ENCODE peak calls at places on chromosomes 11 and 22, in five cellular contexts. One of them, this sample, is unnamed. For H3K4me1, the result is how much of the 10 kb centered on the place peaks cover.

GRCh38 chr22:23497016-23497885 is 82.8 kb downstream of the IGLL1 start:
- DNase-seq in gastrocnemius medialis: no peak
- DNase-seq in tibial artery: no peak
- DNase-seq in transverse colon: no peak
- DNase-seq in breast epithelium: no peak
- DNase-seq in this sample: no peak

GRCh38 chr22:49393526-49393925 is 434.1 kb downstream of the BRD1 start:
- DNase-seq in gastrocnemius medialis: no peak
- DNase-seq in tibial artery: no peak
- DNase-seq in transverse colon: no peak
- DNase-seq in breast epithelium: no peak
- DNase-seq in this sample: no peak

GRCh38 chr22:44729391-44730012 is 22.9 kb upstream of the ARHGAP8 start:
- DNase-seq in gastrocnemius medialis: no peak
- DNase-seq in tibial artery: no peak
- DNase-seq in transverse colon: no peak
- DNase-seq in breast epithelium: no peak
- DNase-seq in this sample: no peak

GRCh38 chr11:44959064-44959463 is 8.4 kb upstream of the TP53I11 start:
- DNase-seq in gastrocnemius medialis: no peak
- DNase-seq in tibial artery: no peak
- DNase-seq in transverse colon: no peak
- DNase-seq in breast epithelium: no peak
- DNase-seq in this sample: no peak

GRCh38 chr22:46829140-46829891 is 66.9 kb downstream of the TBC1D22A start:
- DNase-seq in gastrocnemius medialis: no peak
- DNase-seq in tibial artery: no peak
- DNase-seq in transverse colon: no peak
- DNase-seq in breast epithelium: no peak
- DNase-seq in this sample: no peak

GRCh38 chr11:19952101-19952605 is 208.1 kb downstream of the DBX1 start:
- DNase-seq in gastrocnemius medialis: no peak
- DNase-seq in tibial artery: no peak
- DNase-seq in transverse colon: no peak
- DNase-seq in breast epithelium: no peak
- DNase-seq in this sample: no peak

GRCh38 chr11:72752088-72752914 is at the start of gene ARAP1:
- DNase-seq in gastrocnemius medialis: peak
- DNase-seq in tibial artery: peak
- DNase-seq in transverse colon: peak
- DNase-seq in breast epithelium: peak
- DNase-seq in this sample: peak

GRCh38 chr11:12199231-12199948 is 89.0 kb downstream of the MICAL2 start:
- DNase-seq in gastrocnemius medialis: no peak
- DNase-seq in tibial artery: peak
- DNase-seq in transverse colon: peak
- DNase-seq in breast epithelium: no peak
- DNase-seq in this sample: no peak

GRCh38 chr11:132037961-132038360 is 667.5 kb downstream of the NTM start:
- DNase-seq in gastrocnemius medialis: no peak
- DNase-seq in tibial artery: no peak
- DNase-seq in transverse colon: no peak
- DNase-seq in breast epithelium: no peak
- DNase-seq in this sample: no peak

GRCh38 chr22:32587449-32587848 is 112.8 kb downstream of the FBXO7 start:
- DNase-seq in gastrocnemius medialis: peak
- DNase-seq in tibial artery: no peak
- DNase-seq in transverse colon: no peak
- DNase-seq in breast epithelium: no peak
- DNase-seq in this sample: no peak

GRCh38 chr11:124415356-124415923 is 9.2 kb downstream of the OR8B4 start:
- DNase-seq in gastrocnemius medialis: no peak
- DNase-seq in tibial artery: no peak
- DNase-seq in transverse colon: no peak
- DNase-seq in breast epithelium: no peak
- DNase-seq in this sample: no peak

GRCh38 chr11:68010058-68011041 is at the start of gene ALDH3B1:
- DNase-seq in gastrocnemius medialis: peak
- DNase-seq in tibial artery: peak
- DNase-seq in transverse colon: peak
- DNase-seq in breast epithelium: peak
- DNase-seq in this sample: peak

GRCh38 chr11:19697721-19698121 is 14.9 kb upstream of the NAV2 start:
- DNase-seq in gastrocnemius medialis: peak
- DNase-seq in tibial artery: no peak
- DNase-seq in transverse colon: no peak
- DNase-seq in breast epithelium: no peak
- DNase-seq in this sample: no peak

GRCh38 chr11:97854357-97854756 is 1166.4 kb upstream of the CNTN5 start:
- DNase-seq in gastrocnemius medialis: no peak
- DNase-seq in tibial artery: no peak
- DNase-seq in transverse colon: no peak
- DNase-seq in breast epithelium: no peak
- DNase-seq in this sample: no peak

GRCh38 chr22:43850529-43850928 is 11.8 kb downstream of the SULT4A1 start:
- DNase-seq in gastrocnemius medialis: peak
- DNase-seq in tibial artery: no peak
- DNase-seq in transverse colon: no peak
- DNase-seq in breast epithelium: no peak
- DNase-seq in this sample: no peak

GRCh38 chr11:114082767-114083181 is 23.3 kb downstream of the ZBTB16 start:
- DNase-seq in gastrocnemius medialis: peak
- DNase-seq in tibial artery: no peak
- DNase-seq in transverse colon: no peak
- DNase-seq in breast epithelium: no peak
- DNase-seq in this sample: peak

GRCh38 chr11:12150831-12151382 is 40.5 kb downstream of the MICAL2 start:
- DNase-seq in gastrocnemius medialis: no peak
- DNase-seq in tibial artery: no peak
- DNase-seq in transverse colon: peak
- DNase-seq in breast epithelium: no peak
- DNase-seq in this sample: no peak

GRCh38 chr11:103322861-103323260 is 213.6 kb downstream of the DYNC2H1 start:
- DNase-seq in gastrocnemius medialis: no peak
- DNase-seq in tibial artery: no peak
- DNase-seq in transverse colon: no peak
- DNase-seq in breast epithelium: no peak
- DNase-seq in this sample: no peak

GRCh38 chr11:74311352-74311926 is at the start of gene P4HA3:
- DNase-seq in gastrocnemius medialis: peak
- DNase-seq in tibial artery: peak
- DNase-seq in transverse colon: peak
- DNase-seq in breast epithelium: no peak
- DNase-seq in this sample: peak

GRCh38 chr11:128361451-128362020 is 225.8 kb downstream of the ETS1 start:
- DNase-seq in gastrocnemius medialis: no peak
- DNase-seq in tibial artery: no peak
- DNase-seq in transverse colon: no peak
- DNase-seq in breast epithelium: no peak
- DNase-seq in this sample: peak

GRCh38 chr11:14894657-14895598 is 2.9 kb upstream of the CYP2R1 start:
- DNase-seq in gastrocnemius medialis: peak
- DNase-seq in tibial artery: peak
- DNase-seq in transverse colon: peak
- DNase-seq in breast epithelium: no peak
- DNase-seq in this sample: no peak

GRCh38 chr11:75298191-75298590 is 53.3 kb downstream of the ARRB1 start:
- DNase-seq in gastrocnemius medialis: no peak
- DNase-seq in tibial artery: no peak
- DNase-seq in transverse colon: no peak
- DNase-seq in breast epithelium: no peak
- DNase-seq in this sample: no peak

GRCh38 chr22:37471721-37472417 is 14.3 kb downstream of the MFNG start:
- DNase-seq in gastrocnemius medialis: no peak
- DNase-seq in tibial artery: no peak
- DNase-seq in transverse colon: no peak
- DNase-seq in breast epithelium: no peak
- DNase-seq in this sample: no peak

GRCh38 chr11:92322225-92322624 is 97.6 kb downstream of the FAT3 start:
- DNase-seq in gastrocnemius medialis: no peak
- DNase-seq in tibial artery: no peak
- DNase-seq in transverse colon: no peak
- DNase-seq in breast epithelium: no peak
- DNase-seq in this sample: no peak

GRCh38 chr11:33307984-33308383 is 50.8 kb downstream of the HIPK3 start:
- DNase-seq in gastrocnemius medialis: no peak
- DNase-seq in tibial artery: no peak
- DNase-seq in transverse colon: no peak
- DNase-seq in breast epithelium: no peak
- DNase-seq in this sample: no peak

DNA sequence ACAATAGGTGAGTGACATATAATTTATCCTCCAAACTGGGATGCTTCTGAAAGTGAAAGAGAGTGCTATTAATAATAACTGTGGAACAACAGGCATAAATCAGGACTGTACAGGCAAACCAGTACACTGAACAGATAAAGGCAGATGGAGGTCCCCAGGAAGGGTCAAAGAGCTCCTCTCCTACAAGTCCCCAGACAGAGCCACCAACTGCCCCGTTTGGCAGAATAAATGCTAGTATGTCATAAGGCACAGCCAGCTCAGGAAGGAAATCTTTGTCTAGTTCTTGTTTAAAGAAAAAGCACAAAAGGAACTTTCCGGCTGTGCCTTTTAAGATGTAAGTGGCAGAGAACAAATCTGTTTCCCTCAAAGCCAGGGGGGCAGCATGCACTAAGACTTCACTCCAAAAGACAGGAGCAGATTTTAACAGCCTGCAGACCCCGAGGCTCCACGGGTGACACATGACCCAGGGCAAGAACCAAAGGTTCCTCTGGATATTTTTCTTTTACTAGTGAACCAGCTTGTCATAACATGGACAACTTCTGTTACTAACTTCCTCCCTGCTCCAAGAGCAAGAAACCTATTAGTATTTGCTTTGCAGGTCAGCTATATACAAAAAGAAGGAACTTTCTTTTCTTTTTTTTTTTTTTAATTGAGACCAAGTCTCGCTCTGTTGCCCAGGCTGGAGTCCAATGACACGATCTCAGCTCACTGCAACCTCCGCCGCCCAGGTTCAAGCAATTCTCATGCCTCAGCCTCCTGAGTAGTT is 50.2 kb downstream of the MYH9 start:
- DNase-seq in gastrocnemius medialis: no peak
- DNase-seq in tibial artery: no peak
- DNase-seq in transverse colon: no peak
- DNase-seq in breast epithelium: no peak
- DNase-seq in this sample: no peak
- H3K4me1 ChIP-seq in gastrocnemius medialis: half or more
- H3K4me1 ChIP-seq in tibial artery: half or more
- H3K4me1 ChIP-seq in transverse colon: half or more
- H3K4me1 ChIP-seq in breast epithelium: under half
- H3K4me1 ChIP-seq in this sample: half or more

GRCh38 chr11:111264646-111265045 is 19.1 kb downstream of the POU2AF2 start:
- DNase-seq in gastrocnemius medialis: no peak
- DNase-seq in tibial artery: no peak
- DNase-seq in transverse colon: no peak
- DNase-seq in breast epithelium: no peak
- DNase-seq in this sample: no peak

GRCh38 chr11:111265421-111265820 is 19.9 kb downstream of the POU2AF2 start:
- DNase-seq in gastrocnemius medialis: no peak
- DNase-seq in tibial artery: no peak
- DNase-seq in transverse colon: no peak
- DNase-seq in breast epithelium: no peak
- DNase-seq in this sample: no peak

GRCh38 chr11:111260761-111261160 is 15.2 kb downstream of the POU2AF2 start:
- DNase-seq in gastrocnemius medialis: no peak
- DNase-seq in tibial artery: no peak
- DNase-seq in transverse colon: no peak
- DNase-seq in breast epithelium: no peak
- DNase-seq in this sample: no peak

GRCh38 chr11:111259871-111260270 is 14.3 kb downstream of the POU2AF2 start:
- DNase-seq in gastrocnemius medialis: no peak
- DNase-seq in tibial artery: no peak
- DNase-seq in transverse colon: no peak
- DNase-seq in breast epithelium: no peak
- DNase-seq in this sample: no peak
- TF ChIP-seq CTCF in gastrocnemius medialis: no peak
- TF ChIP-seq CTCF in tibial artery: no peak
- TF ChIP-seq CTCF in transverse colon: no peak
- TF ChIP-seq CTCF in breast epithelium: no peak
- TF ChIP-seq CTCF in this sample: no peak

DNA sequence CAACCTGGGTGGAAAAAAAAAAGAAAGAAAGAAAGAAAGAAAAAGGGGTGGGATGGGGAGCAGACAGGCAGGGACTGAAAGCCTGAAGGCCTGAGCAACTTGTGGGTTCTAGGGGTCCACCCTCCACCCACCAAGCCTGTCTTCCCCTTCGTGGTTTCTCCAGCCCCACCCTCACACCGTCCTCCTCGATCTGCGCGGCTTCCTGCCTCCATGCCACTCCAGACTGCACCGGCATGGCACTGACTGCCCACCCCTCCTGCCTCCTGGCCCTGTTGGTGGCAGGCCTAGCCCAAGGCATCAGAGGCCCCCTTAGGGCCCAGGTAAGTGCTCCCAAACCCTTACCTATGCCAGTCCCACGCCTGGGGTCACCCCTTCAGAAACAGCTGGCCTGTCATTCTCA is at the start of gene CTSW:
- DNase-seq in gastrocnemius medialis: no peak
- DNase-seq in tibial artery: peak
- DNase-seq in transverse colon: no peak
- DNase-seq in breast epithelium: no peak
- DNase-seq in this sample: no peak
- H3K4me3 ChIP-seq in gastrocnemius medialis: no peak
- H3K4me3 ChIP-seq in tibial artery: no peak
- H3K4me3 ChIP-seq in transverse colon: no peak
- H3K4me3 ChIP-seq in breast epithelium: no peak
- H3K4me3 ChIP-seq in this sample: no peak

GRCh38 chr11:61833478-61833877 is 5.4 kb downstream of the FADS2 start:
- DNase-seq in gastrocnemius medialis: no peak
- DNase-seq in tibial artery: no peak
- DNase-seq in transverse colon: no peak
- DNase-seq in breast epithelium: no peak
- DNase-seq in this sample: peak

GRCh38 chr11:61832207-61832606 is 4.1 kb downstream of the FADS2 start:
- DNase-seq in gastrocnemius medialis: no peak
- DNase-seq in tibial artery: no peak
- DNase-seq in transverse colon: no peak
- DNase-seq in breast epithelium: no peak
- DNase-seq in this sample: no peak

GRCh38 chr11:61832758-61833157 is 4.7 kb downstream of the FADS2 start:
- DNase-seq in gastrocnemius medialis: no peak
- DNase-seq in tibial artery: no peak
- DNase-seq in transverse colon: no peak
- DNase-seq in breast epithelium: no peak
- DNase-seq in this sample: no peak

GRCh38 chr11:61834278-61835004 is 6.3 kb downstream of the FADS2 start:
- DNase-seq in gastrocnemius medialis: peak
- DNase-seq in tibial artery: peak
- DNase-seq in transverse colon: no peak
- DNase-seq in breast epithelium: no peak
- DNase-seq in this sample: no peak

DNA sequence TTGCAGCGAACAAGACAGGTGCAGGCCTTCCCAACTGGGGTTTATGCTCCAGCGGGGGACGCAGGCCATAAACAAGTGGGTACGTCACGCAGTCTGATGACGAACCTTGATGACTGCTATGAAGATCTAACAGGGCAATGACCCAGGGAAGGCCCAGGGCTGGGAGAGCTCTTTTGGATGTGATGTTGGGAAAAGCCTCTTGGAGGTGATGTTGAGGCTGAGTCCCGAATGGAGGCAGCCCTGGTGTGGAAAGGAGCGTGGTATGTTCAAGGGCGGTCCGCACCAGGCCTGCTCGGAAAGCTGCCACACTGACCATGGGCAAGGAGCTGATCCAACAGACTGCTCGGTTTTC is 5.8 kb downstream of the FADS2 start:
- DNase-seq in gastrocnemius medialis: no peak
- DNase-seq in tibial artery: no peak
- DNase-seq in transverse colon: no peak
- DNase-seq in breast epithelium: no peak
- DNase-seq in this sample: no peak
- H3K4me1 ChIP-seq in gastrocnemius medialis: under half
- H3K4me1 ChIP-seq in tibial artery: half or more
- H3K4me1 ChIP-seq in transverse colon: under half
- H3K4me1 ChIP-seq in breast epithelium: under half
- H3K4me1 ChIP-seq in this sample: under half

This sample was measured in pancreas.